ENCODE peak calls at places on chromosomes 12 and 14, in seven cellular contexts. H is GM23248, Z is PC-3, U is HCT116, V is PC-9, O is MM.1S, A is GM23338. Q is an unnamed sample. For H3K9me2, the result is how much of the 10 kb centered on the place peaks cover.

GRCh38 chr14:49761839-49762551 is 6.0 kb upstream of the KLHDC2 start:
- DNase-seq in Z (no peak), H (no peak), A (no peak), O (no peak), V (no peak), U (no peak), Q (no peak)

GRCh38 chr12:20128926-20129325 is 239.4 kb upstream of the PDE3A start:
- DNase-seq in V (no peak), Z (peak), U (no peak), O (no peak), H (no peak), A (no peak), Q (no peak)

GRCh38 chr12:3888654-3889053 is 15.5 kb upstream of the PARP11 start:
- DNase-seq in Z (no peak), H (no peak), A (no peak), U (no peak), O (no peak), V (no peak), Q (no peak)

GRCh38 chr14:88300817-88301216 is 22.3 kb downstream of the KCNK10 start:
- DNase-seq in H (no peak), O (no peak), U (no peak), A (no peak), Z (no peak), V (no peak), Q (no peak)

GRCh38 chr12:69007858-69008314 is 74.9 kb upstream of the CPM start:
- DNase-seq in A (no peak), H (peak), O (no peak), Z (peak), U (no peak), V (no peak), Q (no peak)

GRCh38 chr14:95146079-95146771 is 11.1 kb downstream of the DICER1 start:
- DNase-seq in O (no peak), H (no peak), A (no peak), Z (no peak), V (no peak), U (no peak), Q (no peak)

GRCh38 chr12:11771356-11771755 is 121.9 kb downstream of the ETV6 start:
- DNase-seq in H (peak), Z (no peak), A (peak), U (no peak), V (no peak), O (no peak), Q (no peak)

GRCh38 chr12:12776261-12776660 is 9.2 kb upstream of the APOLD1 start:
- DNase-seq in U (no peak), V (peak), O (peak), Z (peak), H (no peak), A (no peak), Q (no peak)

GRCh38 chr12:16220120-16220519 is 57.4 kb downstream of the SLC15A5 start:
- DNase-seq in Z (no peak), U (no peak), A (no peak), V (no peak), O (no peak), H (no peak), Q (no peak)

GRCh38 chr12:50482566-50482965 is 22.2 kb upstream of the DIP2B start:
- DNase-seq in O (no peak), V (no peak), Z (peak), H (no peak), U (no peak), A (no peak), Q (no peak)

GRCh38 chr14:97414718-97415098 is 617.5 kb downstream of the VRK1 start:
- DNase-seq in U (no peak), A (peak), H (no peak), O (no peak), V (no peak), Z (no peak), Q (no peak)

GRCh38 chr12:45446013-45446412 is 230.1 kb downstream of the ANO6 start:
- DNase-seq in Z (no peak), O (no peak), H (no peak), A (no peak), V (no peak), U (no peak), Q (no peak)

GRCh38 chr12:72368719-72369505 is 96.7 kb downstream of the TRHDE start:
- DNase-seq in V (no peak), Z (no peak), U (no peak), H (no peak), A (no peak), O (no peak), Q (no peak)

GRCh38 chr12:108190529-108190928 is 61.4 kb downstream of the WSCD2 start:
- DNase-seq in A (no peak), Z (no peak), V (no peak), O (no peak), U (no peak), H (no peak), Q (no peak)

GRCh38 chr12:6551063-6551461 is 4.8 kb downstream of the IFFO1 start:
- DNase-seq in O (no peak), A (no peak), Z (no peak), V (no peak), U (no peak), H (peak), Q (no peak)

GRCh38 chr12:103268831-103269514 is 226.8 kb downstream of the C12orf42 start:
- DNase-seq in V (no peak), O (no peak), U (no peak), Z (no peak), H (no peak), A (no peak), Q (no peak)

GRCh38 chr12:1882850-1883470 is 35.5 kb downstream of the CACNA2D4 start:
- DNase-seq in V (no peak), A (no peak), Z (no peak), H (no peak), U (no peak), O (no peak), Q (no peak)

GRCh38 chr12:108733132-108733531 is 1.8 kb upstream of the CORO1C start:
- DNase-seq in O (no peak), V (no peak), A (no peak), U (no peak), Z (no peak), H (no peak), Q (no peak)

GRCh38 chr12:119180380-119181040 is 1.8 kb downstream of the HSPB8 start:
- DNase-seq in H (peak), A (no peak), O (no peak), U (no peak), V (peak), Z (no peak), Q (no peak)

GRCh38 chr12:48336564-48336963 is 14.2 kb downstream of the ZNF641 start:
- DNase-seq in H (no peak), A (peak), U (no peak), Z (peak), O (no peak), V (no peak), Q (peak)

GRCh38 chr12:5467941-5468340 is 36.0 kb downstream of the NTF3 start:
- DNase-seq in U (no peak), A (no peak), V (no peak), O (no peak), Z (no peak), H (no peak), Q (no peak)

GRCh38 chr14:26687438-26687837 is 89.6 kb upstream of the NOVA1 start:
- DNase-seq in V (no peak), O (no peak), H (no peak), Z (no peak), U (no peak), A (no peak), Q (no peak)

GRCh38 chr14:46686652-46687051 is 35.1 kb upstream of the RPL10L start:
- DNase-seq in O (no peak), H (no peak), A (no peak), V (no peak), Z (no peak), U (no peak), Q (no peak)

GRCh38 chr12:121872546-121873223 is 14.0 kb upstream of the HPD start:
- DNase-seq in U (no peak), H (peak), V (no peak), A (no peak), Z (peak), O (no peak), Q (no peak)

GRCh38 chr14:100711493-100711892 is 15.2 kb upstream of the DLK1 start:
- DNase-seq in U (no peak), A (no peak), H (no peak), O (no peak), Z (no peak), V (no peak), Q (no peak)

GRCh38 chr14:44453433-44454171 is 53.5 kb downstream of the FSCB start:
- DNase-seq in U (no peak), H (no peak), Z (peak), V (peak), O (peak), A (no peak), Q (peak)

GRCh38 chr12:30813741-30814687 is 59.3 kb upstream of the CAPRIN2 start:
- DNase-seq in H (peak), Z (peak), V (no peak), A (no peak), U (no peak), O (no peak), Q (no peak)

GRCh38 chr12:97404549-97404948 is 58.1 kb upstream of the RMST start:
- DNase-seq in V (peak), U (peak), H (peak), Z (peak), A (peak), O (peak), Q (peak)

GRCh38 chr12:11561416-11561815 is 88.1 kb upstream of the ETV6 start:
- DNase-seq in Z (no peak), A (no peak), U (no peak), O (no peak), V (no peak), H (no peak), Q (no peak)

GRCh38 chr12:1884651-1885050 is 33.8 kb downstream of the CACNA2D4 start:
- DNase-seq in O (no peak), V (no peak), A (no peak), Z (no peak), U (no peak), H (no peak), Q (no peak)

GRCh38 chr12:121114019-121114639 is 18.5 kb upstream of the P2RX7 start:
- DNase-seq in U (no peak), H (no peak), A (no peak), O (no peak), V (no peak), Z (no peak), Q (no peak)

GRCh38 chr14:65366802-65367570 is 45.5 kb upstream of the FUT8 start:
- DNase-seq in U (no peak), Z (no peak), V (no peak), A (peak), H (no peak), O (no peak), Q (peak)

DNA sequence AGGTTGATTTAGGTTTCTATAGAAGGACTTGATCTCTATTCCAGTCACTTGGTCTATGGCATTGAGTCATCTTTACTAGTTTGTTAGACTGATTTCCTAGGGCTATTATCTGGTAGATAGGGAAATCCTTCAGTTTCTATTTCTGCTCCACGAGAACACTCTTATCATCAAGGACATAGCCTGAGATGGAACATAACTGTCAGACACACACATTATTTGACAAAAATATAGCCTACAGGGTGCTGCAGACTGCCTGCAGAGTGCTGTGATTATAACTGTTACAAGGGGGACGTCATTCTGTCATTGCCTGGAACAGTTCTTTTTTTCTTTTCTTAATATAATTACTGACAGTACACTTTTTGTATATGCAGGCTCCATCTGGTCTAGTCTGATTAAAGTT is 82.0 kb downstream of the TMEM117 start:
- DNase-seq in O (no peak), V (no peak), H (no peak), A (no peak), U (no peak), Z (no peak), Q (no peak)
- H3K27ac ChIP-seq in O (no peak), V (no peak), H (no peak), A (no peak), U (no peak), Z (no peak), Q (no peak)

GRCh38 chr14:67738740-67739504 is 37.2 kb downstream of the RDH12 start:
- DNase-seq in Z (peak), O (no peak), U (peak), V (peak), H (peak), A (no peak), Q (peak)
- H3K9me2 ChIP-seq in Z (under half), O (under half), U (under half), V (under half), H (under half), A (under half), Q (under half)

GRCh38 chr14:38412654-38413053 is 156.8 kb upstream of the CLEC14A start:
- DNase-seq in O (no peak), U (no peak), H (no peak), V (no peak), A (no peak), Z (no peak), Q (no peak)

GRCh38 chr14:38404100-38404541 is 148.2 kb upstream of the CLEC14A start:
- DNase-seq in H (peak), Z (peak), A (no peak), O (no peak), V (no peak), U (no peak), Q (peak)

GRCh38 chr14:38404616-38405015 is 148.7 kb upstream of the CLEC14A start:
- DNase-seq in H (peak), Z (peak), A (no peak), O (no peak), U (no peak), V (no peak), Q (no peak)

GRCh38 chr14:38405851-38406630 is 150.1 kb upstream of the CLEC14A start:
- DNase-seq in Z (peak), H (peak), O (no peak), A (peak), U (no peak), V (no peak), Q (peak)

DNA sequence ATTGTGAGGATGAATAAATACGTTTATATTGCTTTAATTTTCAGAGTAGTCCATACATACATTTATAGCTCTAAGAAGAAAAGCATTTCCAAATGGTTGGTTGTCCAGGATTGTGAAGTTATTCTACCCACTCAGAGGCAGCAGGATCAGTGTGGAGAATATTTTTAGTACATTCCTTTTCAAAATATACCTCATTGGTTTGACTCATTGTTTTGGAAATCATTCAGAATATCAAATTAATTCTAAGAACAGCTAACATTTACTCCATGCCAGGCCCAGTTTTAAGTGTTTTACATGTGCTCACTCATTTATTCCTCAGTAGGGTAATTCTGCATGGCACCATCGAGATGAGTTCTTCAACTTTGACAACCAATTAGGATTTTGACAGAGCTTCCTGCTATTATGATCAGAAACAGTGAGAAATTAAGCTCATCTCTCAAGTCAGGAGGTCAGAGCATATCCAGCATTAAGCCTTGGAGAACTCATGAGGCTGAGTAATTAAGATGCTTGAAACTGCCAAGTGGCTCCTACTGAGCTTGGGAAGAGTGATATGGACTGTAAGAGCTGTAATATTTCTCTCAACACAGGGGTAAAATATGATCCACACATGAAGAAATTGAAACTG is 153.3 kb upstream of the CLEC14A start:
- DNase-seq in U (no peak), O (no peak), Z (no peak), V (no peak), H (peak), A (no peak), Q (no peak)
- H3K27ac ChIP-seq in U (no peak), O (no peak), Z (no peak), V (no peak), H (peak), A (no peak), Q (no peak)

GRCh38 chr12:92151916-92152315 is 6.3 kb upstream of the BTG1 start:
- DNase-seq in A (no peak), U (no peak), V (no peak), O (no peak), Z (no peak), H (no peak), Q (no peak)
- H3K9me2 ChIP-seq in A (under half), U (under half), V (under half), O (under half), Z (under half), H (under half), Q (under half)

GRCh38 chr12:131862994-131863710 is 31.3 kb upstream of the ULK1 start:
- DNase-seq in O (no peak), V (no peak), A (no peak), U (no peak), H (peak), Z (no peak), Q (no peak)
- H3K27ac ChIP-seq in O (no peak), V (no peak), A (no peak), U (no peak), H (peak), Z (no peak), Q (no peak)

DNA sequence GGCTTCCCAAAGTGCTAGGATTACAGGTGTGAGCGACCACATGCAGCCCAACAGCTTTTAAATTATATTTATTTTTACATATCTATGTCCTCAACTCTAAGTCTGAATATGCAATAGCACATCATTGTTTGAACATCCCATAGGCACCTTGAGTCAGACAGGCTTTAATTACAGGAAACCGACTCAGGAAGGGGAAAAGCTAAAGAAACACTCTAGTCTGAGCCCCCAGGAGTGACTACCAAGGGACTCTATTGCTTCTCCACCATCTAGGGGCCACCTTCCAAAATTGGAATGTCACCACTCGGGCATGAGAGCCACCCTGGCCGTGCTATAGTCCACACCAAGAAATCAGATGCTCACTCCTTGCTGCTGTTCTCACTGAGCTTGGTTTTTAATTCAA is 14.0 kb upstream of the MFAP5 start:
- DNase-seq in Z (no peak), U (no peak), A (no peak), H (no peak), O (no peak), V (no peak), Q (no peak)
- H3K9me2 ChIP-seq in Z (under half), U (under half), A (under half), H (under half), O (under half), V (under half), Q (under half)

DNA sequence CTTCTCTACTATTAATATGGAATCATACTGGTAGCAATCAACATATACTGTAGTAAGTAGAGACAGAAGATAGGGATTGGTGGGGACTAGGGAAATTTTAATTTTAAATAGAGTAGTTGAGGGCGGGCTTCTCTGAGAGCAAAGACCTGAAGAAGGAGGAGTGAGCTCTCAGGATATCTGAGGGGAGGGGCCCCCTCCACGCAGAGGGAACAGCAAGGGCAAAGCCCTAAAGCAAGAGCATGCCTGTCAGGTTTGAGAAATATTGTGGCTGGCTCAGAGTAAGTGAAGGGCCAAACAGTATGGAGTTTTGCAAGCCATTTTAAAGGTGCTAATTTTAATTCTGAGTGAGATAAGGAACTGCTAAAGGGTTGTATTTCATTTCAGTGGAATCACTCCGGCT is 64.3 kb downstream of the PCNX1 start:
- DNase-seq in U (no peak), A (peak), Z (no peak), O (no peak), H (no peak), V (no peak), Q (no peak)
- H3K27ac ChIP-seq in U (no peak), A (no peak), Z (no peak), O (no peak), H (no peak), V (no peak), Q (no peak)

GRCh38 chr12:114920828-114921579 is 237.0 kb upstream of the TBX3 start:
- DNase-seq in U (no peak), V (no peak), O (no peak), Z (peak), A (no peak), H (peak), Q (no peak)
- H3K9me2 ChIP-seq in U (under half), V (under half), O (under half), Z (under half), A (under half), H (under half), Q (under half)

Q was measured in Karpas-422.